ENCODE peak calls at places on chromosomes 12 and 14, in seven cellular contexts. One of them, this sample, is unnamed.
A peak's percentile ranks its signal among the peaks of the same experiment; 100 is the strongest.

GRCh38 chr14:24440606-24441399 is 1.8 kb downstream of the SDR39U1 start:
- DNase-seq in fibroblast of villous mesenchyme: no peak
- DNase-seq in NCI-H187 treated with DMSO at 0.1 percent for 48 hours: no peak
- DNase-seq in lower leg skin: no peak
- DNase-seq in stimulated activated CD4-positive, alpha-beta T cell treated with anti-CD3 and anti-CD28 coated beads, Interleukin-4, amount 100 ng/mL, for 4 hours: no peak
- DNase-seq in H9: no peak
- DNase-seq in EH: no peak
- DNase-seq in this sample: no peak

GRCh38 chr12:94074970-94075695 is 73.2 kb upstream of the PLXNC1 start:
- DNase-seq in fibroblast of villous mesenchyme: peak; percentile 90
- DNase-seq in NCI-H187 treated with DMSO at 0.1 percent for 48 hours: no peak
- DNase-seq in lower leg skin: no peak
- DNase-seq in stimulated activated CD4-positive, alpha-beta T cell treated with anti-CD3 and anti-CD28 coated beads, Interleukin-4, amount 100 ng/mL, for 4 hours: no peak
- DNase-seq in H9: peak; percentile 56
- DNase-seq in EH: peak; percentile 94
- DNase-seq in this sample: peak; percentile 72

GRCh38 chr12:6241495-6241894 is 41.3 kb downstream of the CD9 start:
- DNase-seq in fibroblast of villous mesenchyme: no peak
- DNase-seq in NCI-H187 treated with DMSO at 0.1 percent for 48 hours: no peak
- DNase-seq in lower leg skin: no peak
- DNase-seq in stimulated activated CD4-positive, alpha-beta T cell treated with anti-CD3 and anti-CD28 coated beads, Interleukin-4, amount 100 ng/mL, for 4 hours: no peak
- DNase-seq in H9: no peak
- DNase-seq in EH: no peak
- DNase-seq in this sample: peak; percentile 84

GRCh38 chr12:93536766-93537515 is 35.5 kb upstream of the SOCS2 start:
- DNase-seq in fibroblast of villous mesenchyme: no peak
- DNase-seq in NCI-H187 treated with DMSO at 0.1 percent for 48 hours: no peak
- DNase-seq in lower leg skin: no peak
- DNase-seq in stimulated activated CD4-positive, alpha-beta T cell treated with anti-CD3 and anti-CD28 coated beads, Interleukin-4, amount 100 ng/mL, for 4 hours: no peak
- DNase-seq in H9: no peak
- DNase-seq in EH: peak; percentile 83
- DNase-seq in this sample: no peak

GRCh38 chr14:95236221-95236620 is 78.9 kb upstream of the DICER1 start:
- DNase-seq in fibroblast of villous mesenchyme: no peak
- DNase-seq in NCI-H187 treated with DMSO at 0.1 percent for 48 hours: no peak
- DNase-seq in lower leg skin: no peak
- DNase-seq in stimulated activated CD4-positive, alpha-beta T cell treated with anti-CD3 and anti-CD28 coated beads, Interleukin-4, amount 100 ng/mL, for 4 hours: no peak
- DNase-seq in H9: no peak
- DNase-seq in EH: no peak
- DNase-seq in this sample: no peak

GRCh38 chr14:23571701-23572523 is 4.3 kb upstream of the AP1G2 start:
- DNase-seq in fibroblast of villous mesenchyme: no peak
- DNase-seq in NCI-H187 treated with DMSO at 0.1 percent for 48 hours: no peak
- DNase-seq in lower leg skin: peak; percentile 82
- DNase-seq in stimulated activated CD4-positive, alpha-beta T cell treated with anti-CD3 and anti-CD28 coated beads, Interleukin-4, amount 100 ng/mL, for 4 hours: no peak
- DNase-seq in H9: no peak
- DNase-seq in EH: no peak
- DNase-seq in this sample: no peak

GRCh38 chr14:24441904-24442239 is 704 bp downstream of the SDR39U1 start:
- DNase-seq in fibroblast of villous mesenchyme: no peak
- DNase-seq in NCI-H187 treated with DMSO at 0.1 percent for 48 hours: no peak
- DNase-seq in lower leg skin: peak; percentile 56
- DNase-seq in stimulated activated CD4-positive, alpha-beta T cell treated with anti-CD3 and anti-CD28 coated beads, Interleukin-4, amount 100 ng/mL, for 4 hours: no peak
- DNase-seq in H9: no peak
- DNase-seq in EH: no peak
- DNase-seq in this sample: no peak

GRCh38 chr12:59911516-59911915 is 315.7 kb downstream of the SLC16A7 start:
- DNase-seq in fibroblast of villous mesenchyme: no peak
- DNase-seq in NCI-H187 treated with DMSO at 0.1 percent for 48 hours: no peak
- DNase-seq in lower leg skin: no peak
- DNase-seq in stimulated activated CD4-positive, alpha-beta T cell treated with anti-CD3 and anti-CD28 coated beads, Interleukin-4, amount 100 ng/mL, for 4 hours: no peak
- DNase-seq in H9: no peak
- DNase-seq in EH: no peak
- DNase-seq in this sample: peak; percentile 89

GRCh38 chr12:71955946-71956345 is 17.3 kb downstream of the TPH2 start:
- DNase-seq in fibroblast of villous mesenchyme: peak; percentile 23
- DNase-seq in NCI-H187 treated with DMSO at 0.1 percent for 48 hours: no peak
- DNase-seq in lower leg skin: no peak
- DNase-seq in stimulated activated CD4-positive, alpha-beta T cell treated with anti-CD3 and anti-CD28 coated beads, Interleukin-4, amount 100 ng/mL, for 4 hours: no peak
- DNase-seq in H9: no peak
- DNase-seq in EH: peak; percentile 67
- DNase-seq in this sample: no peak

GRCh38 chr12:29961231-29961630 is 177.5 kb upstream of the TMTC1 start:
- DNase-seq in fibroblast of villous mesenchyme: no peak
- DNase-seq in NCI-H187 treated with DMSO at 0.1 percent for 48 hours: no peak
- DNase-seq in lower leg skin: no peak
- DNase-seq in stimulated activated CD4-positive, alpha-beta T cell treated with anti-CD3 and anti-CD28 coated beads, Interleukin-4, amount 100 ng/mL, for 4 hours: no peak
- DNase-seq in H9: no peak
- DNase-seq in EH: no peak
- DNase-seq in this sample: no peak

GRCh38 chr12:75591628-75592027 is 80.2 kb upstream of the KRR1 start:
- DNase-seq in fibroblast of villous mesenchyme: peak; percentile 60
- DNase-seq in NCI-H187 treated with DMSO at 0.1 percent for 48 hours: no peak
- DNase-seq in lower leg skin: no peak
- DNase-seq in stimulated activated CD4-positive, alpha-beta T cell treated with anti-CD3 and anti-CD28 coated beads, Interleukin-4, amount 100 ng/mL, for 4 hours: no peak
- DNase-seq in H9: no peak
- DNase-seq in EH: no peak
- DNase-seq in this sample: no peak

This sample was measured in small intestine.